ENCODE peak calls at places on chromosomes 16 and 17, in eight cellular contexts. L is cardiac muscle cell, X is fibroblast of the aortic adventitia, C is Peyer's patch, V is heart left ventricle, A is fibroblast of villous mesenchyme, P is NB4, Z is neural progenitor cell. H is an unnamed sample.

GRCh38 chr17:77662796-77663195 is 295.7 kb upstream of the TNRC6C start:
- DNase-seq in L (no peak), X (no peak), C (no peak), V (no peak), A (no peak), P (peak), Z (no peak), H (no peak)

GRCh38 chr17:81959362-81960129 is 1.4 kb downstream of the NOTUM start:
- DNase-seq in L (peak), X (peak), C (peak), V (peak), A (peak), P (peak), Z (peak), H (peak)

GRCh38 chr17:14950216-14950615 is 314.9 kb downstream of the PMP22 start:
- DNase-seq in L (no peak), X (no peak), C (no peak), V (no peak), A (no peak), P (no peak), Z (no peak), H (no peak)

GRCh38 chr16:69190598-69190997 is 3.6 kb downstream of the SNTB2 start:
- DNase-seq in L (no peak), X (no peak), C (no peak), V (no peak), A (no peak), P (peak), Z (no peak), H (no peak)

GRCh38 chr16:66502020-66502913 is 47.7 kb downstream of the TK2 start:
- DNase-seq in L (peak), X (peak), C (peak), V (no peak), A (peak), P (peak), Z (no peak), H (peak)

GRCh38 chr17:65600518-65600917 is 39.1 kb upstream of the AXIN2 start:
- DNase-seq in L (no peak), X (no peak), C (no peak), V (no peak), A (no peak), P (no peak), Z (no peak), H (no peak)

GRCh38 chr17:43766413-43767052 is 7.9 kb upstream of the SOST start:
- DNase-seq in L (peak), X (peak), C (peak), V (peak), A (peak), P (peak), Z (peak), H (peak)

GRCh38 chr17:3796110-3796821 is 4.7 kb downstream of the ITGAE start:
- DNase-seq in L (no peak), X (no peak), C (peak), V (no peak), A (no peak), P (peak), Z (no peak), H (no peak)

GRCh38 chr17:63699638-63700527 is at the start of gene LIMD2:
- DNase-seq in L (peak), X (no peak), C (peak), V (peak), A (peak), P (peak), Z (peak), H (peak)

DNA sequence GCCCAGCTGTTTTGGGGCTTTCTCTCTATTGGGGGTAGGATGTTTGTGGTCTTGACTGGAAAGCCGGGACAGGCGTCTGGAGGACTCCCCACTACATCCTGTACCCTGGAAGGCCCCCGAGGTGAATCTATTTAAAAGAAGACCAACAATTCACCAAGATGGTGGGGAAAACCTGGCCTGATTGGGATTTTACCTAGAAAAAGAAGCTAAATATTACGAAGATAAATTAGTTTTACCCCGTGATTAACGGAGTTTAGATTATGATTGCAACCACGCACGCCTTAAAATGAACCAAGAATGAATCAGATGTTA is 779 bp upstream of the CCDC102A start:
- DNase-seq in L (no peak), X (no peak), C (no peak), V (no peak), A (peak), P (no peak), Z (no peak), H (no peak)
- H3K4me3 ChIP-seq in L (peak), X (peak), C (peak), V (peak), A (peak), P (peak), Z (peak), H (no peak)

GRCh38 chr16:25996052-25996451 is 304.3 kb downstream of the HS3ST4 start:
- DNase-seq in L (no peak), X (no peak), C (no peak), V (no peak), A (no peak), P (peak), Z (no peak), H (no peak)
- TF ChIP-seq CTCF in L (no peak), X (no peak), C (no peak), V (no peak), A (no peak), P (peak), Z (peak), H (no peak)

GRCh38 chr17:75113798-75114551 is 4.2 kb downstream of the ARMC7 start:
- DNase-seq in L (peak), X (peak), C (peak), V (peak), A (peak), P (peak), Z (peak), H (peak)
- H3K4me3 ChIP-seq in L (no peak), X (peak), C (peak), V (peak), A (peak), P (peak), Z (no peak), H (peak)

GRCh38 chr16:48367443-48368049 is 17.7 kb downstream of the SIAH1 start:
- DNase-seq in L (no peak), X (no peak), C (no peak), V (no peak), A (no peak), P (no peak), Z (no peak), H (no peak)

GRCh38 chr16:48365030-48365600 is 20.1 kb downstream of the SIAH1 start:
- DNase-seq in L (no peak), X (peak), C (no peak), V (no peak), A (peak), P (no peak), Z (no peak), H (no peak)

GRCh38 chr16:48369765-48370164 is 15.4 kb downstream of the SIAH1 start:
- DNase-seq in L (no peak), X (no peak), C (no peak), V (no peak), A (no peak), P (no peak), Z (no peak), H (no peak)

GRCh38 chr16:48366165-48367093 is 18.8 kb downstream of the SIAH1 start:
- DNase-seq in L (peak), X (peak), C (peak), V (no peak), A (peak), P (peak), Z (peak), H (peak)

GRCh38 chr16:48365601-48366164 is 19.5 kb downstream of the SIAH1 start:
- DNase-seq in L (peak), X (peak), C (peak), V (peak), A (peak), P (peak), Z (peak), H (peak)
- TF ChIP-seq CTCF in L (peak), X (peak), C (peak), V (no peak), A (peak), P (no peak), Z (peak), H (no peak)

DNA sequence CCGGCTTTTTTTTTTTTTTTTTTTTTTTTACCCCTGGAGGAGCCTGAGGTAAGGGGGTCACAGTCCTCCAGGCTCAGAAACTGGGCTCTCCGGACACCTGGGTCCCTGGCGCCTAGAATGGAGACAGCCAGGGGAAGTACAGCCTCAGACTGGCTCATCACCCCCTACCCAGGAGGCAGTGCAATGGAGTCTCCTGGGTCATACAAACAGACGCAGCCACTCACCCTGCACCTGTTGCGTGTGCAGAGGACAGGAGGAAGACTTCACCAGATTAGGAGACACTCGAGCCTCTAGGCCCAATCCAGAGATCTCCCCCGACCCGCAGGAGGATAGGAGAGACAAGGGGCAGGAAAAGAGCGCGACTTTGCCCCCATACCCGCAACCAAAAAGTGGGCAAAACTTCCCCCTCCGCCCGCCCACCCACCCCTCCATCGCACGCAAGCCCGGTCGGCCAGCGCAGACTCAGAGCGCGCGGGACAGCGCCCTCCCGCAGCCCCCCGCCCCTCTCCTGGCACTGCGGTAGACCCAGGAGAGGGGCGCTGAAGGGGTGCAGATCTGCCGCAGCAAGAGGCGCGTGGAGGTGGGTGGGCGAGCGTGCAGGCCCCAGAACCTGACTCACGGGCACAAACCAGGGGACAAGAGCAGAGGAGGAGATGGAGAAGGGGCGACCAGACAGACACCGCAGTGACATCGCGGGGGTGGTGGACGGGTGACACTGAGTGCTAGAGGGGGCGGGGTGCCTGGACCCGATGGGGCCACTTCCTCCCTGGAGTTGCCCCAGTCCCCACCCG is 900 bp downstream of the HAP1 start:
- DNase-seq in L (no peak), X (no peak), C (no peak), V (no peak), A (no peak), P (no peak), Z (peak), H (no peak)
- H3K4me3 ChIP-seq in L (peak), X (no peak), C (peak), V (peak), A (peak), P (no peak), Z (peak), H (no peak)

DNA sequence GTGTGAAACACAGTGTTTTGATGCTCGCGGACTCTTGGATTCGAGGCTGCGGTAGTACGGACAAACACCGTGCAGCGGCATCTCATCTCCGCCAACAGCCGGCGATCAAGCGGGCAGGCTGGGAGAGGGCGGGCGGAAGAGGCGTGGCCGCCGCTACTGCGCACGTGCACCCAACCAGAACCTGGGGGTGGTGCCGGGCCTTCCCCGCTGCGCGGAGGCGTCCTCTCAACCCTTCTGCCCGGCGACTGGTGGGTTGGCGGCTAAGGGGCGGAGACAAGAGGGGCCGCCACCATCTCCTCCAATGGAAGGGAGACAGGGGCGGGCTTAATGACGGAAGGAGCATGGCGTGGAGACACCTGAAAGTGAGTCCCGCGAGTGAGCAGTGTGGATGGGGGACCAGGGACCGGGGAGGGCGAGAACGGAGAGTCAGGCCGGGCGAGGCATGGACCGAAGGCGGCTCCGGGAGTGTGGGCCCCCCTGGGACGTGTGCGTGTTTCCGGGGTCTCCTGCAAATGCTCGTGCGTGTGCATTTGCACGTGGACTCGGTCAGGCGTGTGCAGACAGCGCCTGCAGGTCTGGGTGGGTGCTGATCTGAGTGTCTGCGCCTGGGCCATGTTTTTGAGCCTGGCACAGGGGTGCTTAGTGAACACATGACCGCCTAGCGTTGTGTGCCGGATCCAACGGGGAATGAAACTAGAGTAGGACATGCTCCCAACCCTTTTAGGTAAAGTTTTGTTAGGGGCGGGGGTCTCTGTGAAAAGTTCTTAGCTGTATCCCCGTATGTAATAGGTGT is at the start of gene DHODH:
- DNase-seq in L (peak), X (peak), C (peak), V (peak), A (peak), P (peak), Z (peak), H (peak)
- TF ChIP-seq CTCF in L (peak), X (no peak), C (peak), V (no peak), A (no peak), P (no peak), Z (no peak), H (no peak)

DNA sequence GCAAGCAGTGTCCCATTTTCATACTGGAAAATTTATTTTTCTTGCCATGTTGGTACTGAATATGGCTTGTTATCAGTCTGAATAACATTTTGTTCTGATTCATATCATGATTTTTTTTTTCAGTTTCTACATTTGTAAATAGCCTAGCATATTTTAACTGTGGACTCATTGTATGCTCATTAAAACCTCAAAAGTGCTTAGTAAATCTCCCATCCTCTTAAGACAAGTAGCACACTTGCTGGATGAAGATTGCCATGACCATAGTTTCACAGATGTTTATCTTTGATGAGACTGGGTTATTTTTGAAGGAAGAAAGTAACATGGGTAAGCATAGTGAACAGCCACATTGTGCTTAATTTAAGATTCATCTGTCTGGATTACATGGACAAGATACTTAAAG is 878 bp downstream of the KRT10 start:
- DNase-seq in L (no peak), X (no peak), C (no peak), V (no peak), A (no peak), P (no peak), Z (no peak), H (no peak)
- H3K4me3 ChIP-seq in L (no peak), X (no peak), C (no peak), V (no peak), A (no peak), P (no peak), Z (no peak), H (no peak)

DNA sequence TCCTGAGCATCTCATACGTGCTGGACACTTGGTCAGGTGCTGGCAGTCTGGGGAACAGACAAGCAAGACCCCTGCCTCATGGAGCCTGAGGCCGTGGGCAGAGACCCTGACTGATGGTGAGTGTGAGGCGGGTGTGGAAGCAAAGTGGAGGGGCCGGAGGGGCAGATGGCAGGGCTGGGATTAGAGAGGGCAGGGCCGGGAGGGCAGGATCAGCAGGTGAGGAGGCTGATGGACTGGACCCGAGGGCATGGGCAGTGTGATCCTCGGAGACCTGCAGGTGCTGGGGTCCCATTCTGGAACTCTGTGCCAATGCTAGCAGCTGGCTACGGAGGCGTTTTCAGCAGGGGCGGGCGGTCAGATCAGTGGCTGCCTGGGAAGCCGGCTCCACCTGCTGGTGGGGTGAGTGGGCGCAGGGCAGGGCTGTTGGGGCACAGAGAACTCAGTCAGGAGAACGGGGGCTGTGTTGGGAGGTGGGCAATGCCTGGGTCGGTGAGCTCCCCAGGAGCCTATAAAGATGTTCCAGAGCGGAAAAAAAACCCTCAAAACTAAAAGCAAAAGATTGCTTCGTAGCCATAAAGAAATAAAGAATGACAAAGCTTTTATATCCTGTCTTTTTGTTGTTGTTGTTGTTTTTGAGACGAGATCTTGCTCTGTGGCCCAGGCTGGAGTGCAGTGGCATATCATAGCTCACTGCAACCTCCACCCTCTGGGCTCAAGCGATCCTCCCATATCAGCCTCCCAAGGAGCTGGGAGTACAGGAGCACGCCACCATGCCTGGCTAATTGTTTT is 8.9 kb upstream of the C16orf74 start:
- DNase-seq in L (no peak), X (no peak), C (peak), V (peak), A (no peak), P (peak), Z (no peak), H (no peak)
- TF ChIP-seq CTCF in L (peak), X (peak), C (peak), V (no peak), A (peak), P (peak), Z (peak), H (peak)

DNA sequence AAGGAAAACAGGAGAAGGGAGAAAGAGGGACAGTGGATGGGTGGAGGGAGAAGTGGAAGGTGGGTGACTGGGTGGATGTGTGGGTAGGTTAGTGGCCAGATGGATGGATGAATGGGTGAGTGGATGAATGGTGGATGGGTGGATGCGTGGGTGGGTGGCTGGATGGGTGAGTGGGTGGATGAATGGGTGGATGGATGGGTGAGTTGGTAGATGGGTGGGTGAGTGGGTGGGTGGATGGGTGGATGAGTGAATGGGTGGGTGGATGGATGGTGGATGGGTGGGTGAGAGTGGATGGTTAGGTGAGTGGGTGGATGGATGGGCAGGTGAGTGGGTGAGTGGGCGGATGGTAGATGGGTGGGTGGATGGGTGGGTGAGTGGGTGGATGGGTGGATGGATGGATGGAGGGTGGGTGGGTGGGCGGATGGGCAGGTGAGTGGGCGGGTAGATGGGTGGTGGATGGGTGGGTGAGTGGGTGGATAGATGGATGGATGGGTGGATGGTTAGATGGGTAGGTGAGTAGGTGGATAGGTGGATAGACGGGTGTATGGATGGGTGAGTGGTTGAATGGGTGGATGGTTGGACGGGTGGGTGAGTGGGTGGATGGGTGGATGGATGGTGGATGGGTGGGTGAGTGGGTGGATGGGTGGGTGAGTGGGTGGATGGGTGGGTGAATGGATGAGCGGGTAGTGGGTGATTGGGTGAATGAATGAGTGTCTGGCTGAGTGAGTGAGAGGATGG is 702 bp upstream of the MARVELD3 start:
- DNase-seq in L (no peak), X (no peak), C (no peak), V (no peak), A (no peak), P (no peak), Z (no peak), H (no peak)
- H3K4me3 ChIP-seq in L (no peak), X (no peak), C (peak), V (no peak), A (no peak), P (no peak), Z (no peak), H (no peak)

H was measured in fibroblast of pulmonary artery.